ENCODE peak calls at places on chromosomes 4 and X, in nine cellular contexts. M, S, E, D, O, X, H, Q and Z are unnamed samples.

GRCh38 chrX:54825716-54826428 is 18.3 kb downstream of the MAGED2 start:
- DNase-seq in M (no peak), S (no peak), E (no peak), D (no peak), O (peak; percentile 69), X (peak; percentile 38), H (no peak), Q (no peak), Z (no peak)

GRCh38 chrX:45011131-45011530 is 138.1 kb downstream of the KDM6A start:
- DNase-seq in M (peak; percentile 6), S (no peak), E (no peak), D (no peak), O (no peak), X (no peak), H (no peak), Q (no peak), Z (no peak)

GRCh38 chrX:20802036-20802435 is 535.3 kb upstream of the RPS6KA3 start:
- DNase-seq in M (no peak), S (no peak), E (no peak), D (no peak), O (no peak), X (no peak), H (no peak), Q (no peak), Z (no peak)

GRCh38 chrX:30971761-30972603 is 82.9 kb upstream of the TAB3 start:
- DNase-seq in M (peak; percentile 7), S (peak; percentile 66), E (no peak), D (peak; percentile 75), O (peak; percentile 66), X (no peak), H (no peak), Q (no peak), Z (no peak)

GRCh38 chr4:143587703-143588102 is 74.2 kb downstream of the SMARCA5 start:
- DNase-seq in M (no peak), S (peak; percentile 19), E (no peak), D (no peak), O (no peak), X (no peak), H (no peak), Q (no peak), Z (no peak)

GRCh38 chr4:3799496-3799895 is 33.3 kb downstream of the ADRA2C start:
- DNase-seq in M (no peak), S (no peak), E (no peak), D (no peak), O (no peak), X (no peak), H (no peak), Q (peak; percentile 26), Z (no peak)

GRCh38 chrX:39258331-39258730 is 457.1 kb downstream of the MID1IP1 start:
- DNase-seq in M (no peak), S (no peak), E (no peak), D (peak; percentile 20), O (peak; percentile 75), X (no peak), H (no peak), Q (no peak), Z (no peak)

GRCh38 chrX:133745361-133745760 is 240.0 kb downstream of the GPC3 start:
- DNase-seq in M (no peak), S (no peak), E (no peak), D (no peak), O (no peak), X (no peak), H (no peak), Q (no peak), Z (no peak)

GRCh38 chr4:176833416-176833815 is 40.7 kb upstream of the VEGFC start:
- DNase-seq in M (no peak), S (no peak), E (no peak), D (no peak), O (no peak), X (no peak), H (no peak), Q (no peak), Z (no peak)

GRCh38 chr4:68062501-68062900 is 67.2 kb downstream of the TMPRSS11F start:
- DNase-seq in M (no peak), S (no peak), E (no peak), D (no peak), O (no peak), X (no peak), H (no peak), Q (no peak), Z (no peak)

GRCh38 chr4:128427832-128428366 is 140.3 kb upstream of the PGRMC2 start:
- DNase-seq in M (peak; percentile 28), S (peak; percentile 64), E (no peak), D (no peak), O (peak; percentile 55), X (no peak), H (no peak), Q (no peak), Z (no peak)

GRCh38 chr4:148831945-148832344 is 389.7 kb upstream of the NR3C2 start:
- DNase-seq in M (peak; percentile 36), S (peak; percentile 72), E (no peak), D (no peak), O (no peak), X (no peak), H (no peak), Q (no peak), Z (no peak)

GRCh38 chr4:26173619-26174018 is 147.2 kb upstream of the RBPJ start:
- DNase-seq in M (no peak), S (no peak), E (no peak), D (peak; percentile 26), O (no peak), X (no peak), H (no peak), Q (no peak), Z (no peak)

GRCh38 chr4:51842167-51842553 is 793 bp upstream of the DCUN1D4 start:
- DNase-seq in M (no peak), S (no peak), E (peak; percentile 41), D (peak; percentile 14), O (no peak), X (no peak), H (peak; percentile 47), Q (peak; percentile 58), Z (no peak)

GRCh38 chr4:186946682-186947294 is 223.1 kb upstream of the FAT1 start:
- DNase-seq in M (no peak), S (peak; percentile 61), E (no peak), D (peak; percentile 56), O (peak; percentile 86), X (no peak), H (no peak), Q (peak; percentile 77), Z (no peak)

GRCh38 chr4:158778712-158779111 is 9.9 kb downstream of the FNIP2 start:
- DNase-seq in M (no peak), S (no peak), E (no peak), D (no peak), O (no peak), X (no peak), H (no peak), Q (no peak), Z (no peak)

GRCh38 chrX:619451-619811 is 11.2 kb upstream of the SHOX start:
- DNase-seq in M (no peak), S (no peak), E (no peak), D (no peak), O (no peak), X (no peak), H (no peak), Q (no peak), Z (no peak)
- H3K27me3 ChIP-seq in M (no peaks in the 10 kb centered on the region), S (peaks cover 30% of the 10 kb centered on the region), E (peaks cover 63% of the 10 kb centered on the region), D (peaks cover 94% of the 10 kb centered on the region), O (peaks cover 85% of the 10 kb centered on the region), X (peaks cover 25% of the 10 kb centered on the region), H (no peaks in the 10 kb centered on the region), Q (no peaks in the 10 kb centered on the region), Z (no peaks in the 10 kb centered on the region)

GRCh38 chr4:56530269-56531148 is 24.9 kb downstream of the ARL9 start:
- DNase-seq in M (peak; percentile 14), S (peak; percentile 55), E (peak; percentile 69), D (peak; percentile 93), O (peak; percentile 97), X (peak; percentile 71), H (peak; percentile 82), Q (peak; percentile 89), Z (peak; percentile 93)
- TF ChIP-seq CTCF in M (no peak), S (no peak), E (no peak), D (no peak), O (no peak), X (no peak), H (no peak), Q (no peak), Z (no peak)

GRCh38 chr4:103425406-103425805 is 227.3 kb upstream of the CENPE start:
- DNase-seq in M (no peak), S (no peak), E (no peak), D (no peak), O (no peak), X (no peak), H (no peak), Q (no peak), Z (no peak)

GRCh38 chr4:103424853-103425252 is 226.7 kb upstream of the CENPE start:
- DNase-seq in M (no peak), S (no peak), E (no peak), D (no peak), O (no peak), X (no peak), H (no peak), Q (no peak), Z (no peak)

GRCh38 chr4:103429283-103429682 is 231.1 kb upstream of the CENPE start:
- DNase-seq in M (no peak), S (peak; percentile 24), E (no peak), D (peak; percentile 14), O (peak; percentile 80), X (no peak), H (no peak), Q (no peak), Z (no peak)
- H3K27me3 ChIP-seq in M (no peaks in the 10 kb centered on the region), S (peaks cover 8% of the 10 kb centered on the region), E (no peaks in the 10 kb centered on the region), D (no peaks in the 10 kb centered on the region), O (no peaks in the 10 kb centered on the region), X (no peaks in the 10 kb centered on the region), H (no peaks in the 10 kb centered on the region), Q (no peaks in the 10 kb centered on the region), Z (no peaks in the 10 kb centered on the region)

GRCh38 chr4:137651128-137651527 is 118.8 kb upstream of the PCDH18 start:
- DNase-seq in M (no peak), S (no peak), E (no peak), D (no peak), O (no peak), X (no peak), H (no peak), Q (no peak), Z (no peak)

GRCh38 chr4:137644201-137644600 is 111.9 kb upstream of the PCDH18 start:
- DNase-seq in M (peak; percentile 12), S (no peak), E (no peak), D (no peak), O (no peak), X (no peak), H (no peak), Q (no peak), Z (no peak)

GRCh38 chr4:137648531-137648930 is 116.2 kb upstream of the PCDH18 start:
- DNase-seq in M (no peak), S (no peak), E (no peak), D (no peak), O (no peak), X (no peak), H (no peak), Q (no peak), Z (no peak)

GRCh38 chr4:137650051-137650450 is 117.8 kb upstream of the PCDH18 start:
- DNase-seq in M (no peak), S (no peak), E (no peak), D (no peak), O (no peak), X (no peak), H (no peak), Q (no peak), Z (no peak)

DNA sequence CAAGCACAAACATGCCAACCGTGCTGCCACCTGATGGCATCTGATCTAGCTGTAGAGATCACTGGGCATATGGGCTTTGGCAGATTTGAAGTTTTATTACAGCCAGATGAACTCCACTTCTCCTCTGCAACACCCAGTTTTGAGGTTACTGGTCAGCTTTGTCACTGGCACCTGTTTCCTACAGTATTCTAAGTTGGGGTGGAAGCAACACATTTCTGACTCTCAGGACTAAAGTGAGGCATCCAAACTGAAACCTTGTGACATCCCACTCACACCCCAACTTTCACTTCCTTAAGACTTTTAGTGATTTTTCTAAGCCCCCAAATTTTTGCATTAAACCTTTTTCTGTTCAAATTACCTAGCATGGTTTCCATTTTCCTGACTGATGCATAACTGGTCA is 115.1 kb upstream of the PCDH18 start:
- DNase-seq in M (no peak), S (no peak), E (no peak), D (no peak), O (no peak), X (no peak), H (no peak), Q (no peak), Z (no peak)
- TF ChIP-seq CTCF in M (no peak), S (no peak), E (no peak), D (no peak), O (no peak), X (no peak), H (no peak), Q (no peak), Z (no peak)